ENCODE peak calls at places on chromosomes 13 and 19, in four cellular contexts. C is stomach, T is GM12878, N is IMR-90. D is an unnamed sample. For H3K4me1, the result is how much of the 10 kb centered on the place peaks cover.

GRCh38 chr19:927707-928401 is 2.0 kb downstream of the ARID3A start:
- DNase-seq in C (no peak), N (no peak), T (no peak), D (no peak)

GRCh38 chr13:78121459-78122348 is 203.1 kb upstream of the EDNRB start:
- DNase-seq in C (peak), N (peak), T (peak), D (peak)

GRCh38 chr19:8592231-8593009 is 15.2 kb upstream of the MYO1F start:
- DNase-seq in N (peak), C (peak), T (no peak), D (peak)

GRCh38 chr13:35518337-35518736 is 41.8 kb upstream of the MAB21L1 start:
- DNase-seq in N (no peak), C (no peak), T (no peak), D (no peak)

GRCh38 chr13:51902776-51903175 is 41.0 kb downstream of the CCDC70 start:
- DNase-seq in N (no peak), C (no peak), T (no peak), D (no peak)

GRCh38 chr13:112587767-112588489 is at the start of gene TUBGCP3:
- DNase-seq in C (peak), N (peak), T (no peak), D (peak)

GRCh38 chr13:52842440-52842839 is 6.0 kb downstream of the PCDH8 start:
- DNase-seq in T (no peak), C (no peak), N (no peak), D (no peak)

GRCh38 chr19:33905473-33905936 is 108.8 kb downstream of the KCTD15 start:
- DNase-seq in C (no peak), T (no peak), N (no peak), D (peak)

GRCh38 chr19:4098493-4098892 is 25.4 kb downstream of the MAP2K2 start:
- DNase-seq in C (no peak), T (no peak), N (no peak), D (peak)

GRCh38 chr19:49588370-49589122 is 2.4 kb upstream of the PRR12 start:
- DNase-seq in T (no peak), C (no peak), N (no peak), D (no peak)

GRCh38 chr19:4014541-4015491 is 7.3 kb downstream of the PIAS4 start:
- DNase-seq in N (no peak), C (peak), T (no peak), D (no peak)

GRCh38 chr19:46371371-46371901 is 24.5 kb downstream of the PPP5C start:
- DNase-seq in T (no peak), C (no peak), N (peak), D (no peak)

GRCh38 chr13:51714663-51715168 is 89.2 kb downstream of the DHRS12 start:
- DNase-seq in N (peak), C (no peak), T (peak), D (no peak)

GRCh38 chr19:4976412-4977298 is 7.7 kb downstream of the KDM4B start:
- DNase-seq in C (peak), N (peak), T (no peak), D (peak)

GRCh38 chr13:44810067-44810840 is 179.0 kb downstream of the NUFIP1 start:
- DNase-seq in N (no peak), C (peak), T (no peak), D (peak)

GRCh38 chr13:58313219-58313618 is 681.7 kb downstream of the PCDH17 start:
- DNase-seq in N (no peak), T (no peak), C (no peak), D (no peak)

GRCh38 chr13:21526707-21527454 is 67.8 kb upstream of the ZDHHC20 start:
- DNase-seq in N (no peak), C (no peak), T (no peak), D (peak)

GRCh38 chr13:21528616-21529015 is 69.5 kb upstream of the ZDHHC20 start:
- DNase-seq in C (no peak), T (no peak), N (peak), D (no peak)

GRCh38 chr13:21531475-21531874 is 72.4 kb upstream of the ZDHHC20 start:
- DNase-seq in N (no peak), T (no peak), C (no peak), D (no peak)

GRCh38 chr13:21530656-21531055 is 71.6 kb upstream of the ZDHHC20 start:
- DNase-seq in C (no peak), N (no peak), T (no peak), D (no peak)

DNA sequence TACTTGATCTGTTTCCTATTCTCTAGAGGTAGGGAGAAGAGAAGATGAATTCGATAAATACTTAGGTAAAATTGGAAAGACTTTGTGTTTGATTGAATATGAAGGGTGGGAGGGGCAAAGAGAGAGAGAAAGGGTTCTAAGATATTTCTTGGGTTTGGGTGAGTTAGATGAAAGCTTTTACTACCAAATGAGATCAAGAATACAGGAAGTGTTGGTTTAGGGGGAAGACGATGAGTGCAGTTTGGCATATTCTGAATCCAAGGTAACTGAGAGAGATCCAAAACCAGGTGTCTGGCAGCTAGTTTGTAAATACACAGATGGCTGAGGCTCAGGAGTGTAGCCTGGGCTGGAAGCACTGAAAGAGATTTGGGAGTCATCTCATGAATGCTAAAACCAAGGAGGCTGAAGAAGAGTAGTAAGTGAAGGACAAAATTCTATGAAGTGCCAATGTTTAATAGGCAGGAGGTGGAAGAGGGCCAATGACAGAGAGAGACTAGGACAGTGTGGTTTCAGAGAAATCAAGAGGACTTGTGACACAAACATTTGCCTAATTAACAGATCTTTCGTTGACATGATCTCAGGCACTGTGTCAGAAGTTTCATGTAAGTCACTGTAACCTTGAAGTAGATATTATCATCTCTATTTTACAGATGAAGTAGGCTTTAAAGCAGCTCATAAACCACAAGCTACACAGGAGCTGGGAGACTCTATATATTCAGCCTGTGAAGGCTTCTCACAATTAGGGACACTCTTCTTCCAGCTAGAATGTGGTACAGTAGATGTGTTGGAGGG is 70.2 kb upstream of the ZDHHC20 start:
- DNase-seq in N (no peak), T (no peak), C (no peak), D (no peak)
- H3K4me1 ChIP-seq in N (under half), T (under half), C (under half), D (under half)

DNA sequence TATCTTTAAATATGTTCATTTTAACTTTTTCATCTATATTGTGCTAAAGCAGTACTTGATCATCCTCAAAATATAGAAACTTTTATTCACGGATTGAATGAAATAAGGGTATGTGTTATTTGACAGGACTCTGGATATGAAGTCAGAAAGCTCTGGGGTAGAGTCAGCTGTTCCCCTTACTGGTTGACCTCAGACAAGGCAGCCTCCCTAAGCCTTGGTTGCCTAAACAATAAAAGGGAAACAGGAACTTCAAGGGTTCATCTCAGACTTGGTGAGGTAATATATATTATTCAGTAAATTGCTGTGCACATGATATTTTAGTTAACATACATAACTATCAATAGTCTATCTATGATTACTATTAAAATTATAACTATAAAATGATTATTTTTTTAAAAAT is 13.6 kb downstream of the POLR1D start:
- DNase-seq in N (no peak), C (no peak), T (no peak), D (no peak)
- TF ChIP-seq POLR2A in N (no peak), C (no peak), T (no peak), D (no peak)

GRCh38 chr13:33796095-33796494 is 21.9 kb upstream of the RFC3 start:
- DNase-seq in C (no peak), T (no peak), N (no peak), D (no peak)
- H3K4me1 ChIP-seq in C (under half), T (under half), N (under half), D (under half)

GRCh38 chr19:21440321-21440720 is 43.4 kb downstream of the ZNF493 start:
- DNase-seq in T (no peak), C (no peak), N (no peak), D (no peak)

GRCh38 chr19:21434516-21434915 is 37.6 kb downstream of the ZNF493 start:
- DNase-seq in T (no peak), C (no peak), N (no peak), D (no peak)

GRCh38 chr19:21434967-21435544 is 38.1 kb downstream of the ZNF493 start:
- DNase-seq in C (no peak), T (no peak), N (no peak), D (no peak)

DNA sequence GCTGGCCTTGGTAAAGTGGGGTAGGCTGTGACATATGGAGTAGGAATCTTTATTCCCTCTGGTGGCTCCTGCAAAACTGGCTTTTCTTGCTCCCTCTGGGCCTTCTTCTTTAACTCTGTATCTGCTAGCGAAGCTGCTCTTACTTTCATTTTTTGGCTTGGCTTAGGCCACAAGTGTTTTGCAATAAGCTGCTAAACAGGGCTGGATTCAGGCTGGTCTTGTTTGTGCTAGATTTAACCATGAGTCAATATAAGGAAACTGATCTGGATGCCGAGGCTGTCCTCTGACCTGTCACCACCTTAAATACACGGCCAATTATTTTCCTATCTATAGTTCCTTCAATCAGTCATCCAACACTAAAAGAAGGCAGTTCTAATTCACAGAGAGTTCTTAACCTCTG is 42.4 kb downstream of the ZNF493 start:
- DNase-seq in C (peak), N (no peak), T (no peak), D (no peak)
- TF ChIP-seq POLR2A in C (no peak), N (no peak), T (no peak), D (no peak)

GRCh38 chr13:50080856-50081105 is 65.5 kb downstream of the KCNRG start:
- DNase-seq in N (peak), T (no peak), C (no peak), D (no peak)
- H3K4me1 ChIP-seq in N (under half), T (under half), C (under half), D (under half)

DNA sequence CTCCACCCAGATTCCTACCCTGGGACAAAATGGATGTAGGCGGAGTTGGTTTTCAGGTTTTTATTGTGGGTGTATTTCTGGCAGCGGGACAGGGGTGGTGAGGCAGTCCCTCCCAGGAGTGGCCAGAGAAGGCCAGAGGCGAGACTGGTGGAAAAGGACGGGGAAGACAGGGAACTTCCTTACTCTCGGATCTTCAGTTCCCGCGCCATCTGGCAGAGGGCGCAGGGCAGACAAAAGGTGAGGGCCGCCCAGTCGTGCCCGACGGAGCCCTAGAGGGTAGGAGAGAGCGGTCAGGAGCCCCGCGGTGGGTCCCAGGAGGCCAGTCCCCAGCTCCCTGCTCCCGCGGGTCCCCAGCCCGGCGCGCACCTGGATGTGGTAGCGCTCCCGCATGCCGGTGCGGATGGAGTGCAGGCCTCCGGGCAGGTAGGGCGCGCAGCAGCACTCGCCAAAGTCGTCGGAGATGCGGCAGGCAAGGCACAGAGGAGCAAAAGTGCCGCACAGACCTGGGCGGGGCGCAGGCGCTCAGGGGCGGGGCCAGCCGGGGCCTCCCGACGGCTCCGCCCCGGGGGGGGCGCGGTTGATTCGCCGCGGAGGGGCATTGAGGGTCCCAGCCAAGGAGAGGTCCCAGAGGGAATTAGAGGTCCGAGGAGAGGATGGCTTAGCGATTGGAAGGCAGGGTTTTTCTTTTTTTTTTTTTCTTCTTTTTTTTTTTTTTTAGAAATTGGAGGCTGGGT is 3.0 kb downstream of the CNFN start:
- DNase-seq in C (peak), T (no peak), N (peak), D (peak)
- TF ChIP-seq POLR2A in C (no peak), T (peak), N (no peak), D (no peak)

GRCh38 chr19:18460900-18461299 is 23.0 kb upstream of the ISYNA1 start:
- DNase-seq in T (no peak), N (no peak), C (no peak), D (no peak)
- H3K4me1 ChIP-seq in T (under half), N (under half), C (under half), D (under half)